ENCODE peak calls at places on chromosome 18, in ten cellular contexts. S is fibroblast of mammary gland, J is adipocyte, V is SW480, D is HFFc6, L is GM04504, A is EH, F is GM12865, K is dorsolateral prefrontal cortex, Y is hippocampal formation. W is an unnamed sample.

GRCh38 chr18:48300463-48300961 is 108.7 kb downstream of the ZBTB7C start:
- DNase-seq in S (no peak), J (no peak), V (no peak), D (no peak), L (no peak), A (peak), F (peak), K (no peak), Y (no peak), W (no peak)

GRCh38 chr18:49560277-49561126 is 1.4 kb upstream of the LIPG start:
- DNase-seq in S (peak), J (peak), V (no peak), D (no peak), L (no peak), A (no peak), F (no peak), K (no peak), Y (no peak), W (no peak)

GRCh38 chr18:6414723-6415362 is at the start of gene L3MBTL4:
- DNase-seq in S (no peak), J (peak), V (no peak), D (no peak), L (no peak), A (no peak), F (peak), K (no peak), Y (peak), W (no peak)

GRCh38 chr18:38619129-38619528 is 1053.5 kb upstream of the CELF4 start:
- DNase-seq in S (no peak), J (no peak), V (no peak), D (no peak), L (no peak), A (no peak), F (no peak), K (no peak), Y (no peak), W (no peak)

GRCh38 chr18:77547757-77548156 is 298.1 kb downstream of the GALR1 start:
- DNase-seq in S (no peak), J (no peak), V (no peak), D (no peak), L (no peak), A (no peak), F (no peak), K (no peak), Y (no peak), W (no peak)

GRCh38 chr18:76932026-76932819 is 109.9 kb downstream of the ZNF236 start:
- DNase-seq in S (peak), J (no peak), V (no peak), D (no peak), L (peak), A (peak), F (peak), K (no peak), Y (no peak), W (no peak)

GRCh38 chr18:43277164-43277600 is at the start of gene SYT4:
- DNase-seq in S (peak), J (peak), V (peak), D (peak), L (peak), A (peak), F (peak), K (peak), Y (peak), W (peak)

GRCh38 chr18:35460719-35461118 is 37.0 kb downstream of the INO80C start:
- DNase-seq in S (peak), J (peak), V (no peak), D (no peak), L (no peak), A (peak), F (no peak), K (no peak), Y (no peak), W (no peak)

GRCh38 chr18:58087928-58088722 is 44.1 kb downstream of the NEDD4L start:
- DNase-seq in S (peak), J (no peak), V (no peak), D (no peak), L (no peak), A (no peak), F (no peak), K (no peak), Y (no peak), W (no peak)

GRCh38 chr18:79309572-79310278 is 86.0 kb upstream of the NFATC1 start:
- DNase-seq in S (no peak), J (no peak), V (no peak), D (no peak), L (no peak), A (no peak), F (no peak), K (no peak), Y (no peak), W (no peak)

GRCh38 chr18:60978338-60978737 is 354.9 kb upstream of the CDH20 start:
- DNase-seq in S (peak), J (peak), V (no peak), D (no peak), L (no peak), A (no peak), F (no peak), K (no peak), Y (no peak), W (no peak)

GRCh38 chr18:213977-214376 is 53.9 kb downstream of the THOC1 start:
- DNase-seq in S (no peak), J (no peak), V (no peak), D (no peak), L (no peak), A (no peak), F (no peak), K (no peak), Y (no peak), W (no peak)

GRCh38 chr18:43751203-43751602 is 473.9 kb upstream of the SYT4 start:
- DNase-seq in S (peak), J (no peak), V (no peak), D (no peak), L (no peak), A (no peak), F (no peak), K (no peak), Y (no peak), W (no peak)

W was measured in HepG2.